ENCODE peak calls at places on chromosomes 12 and 14, in seven cellular contexts. V is hepatocyte, H is DND-41, E is HCT116, I is MM.1S, C is IMR-90, G is H1. M is an unnamed sample. For H3K27me3, the result is how much of the 10 kb centered on the place peaks cover.

GRCh38 chr14:90444077-90444696 is 47.4 kb downstream of the CALM1 start:
- DNase-seq in V (peak), I (no peak), H (no peak), C (no peak), G (no peak), E (no peak), M (no peak)

GRCh38 chr12:57276935-57277563 is 26.1 kb upstream of the STAC3 start:
- DNase-seq in V (peak), E (peak), H (peak), I (peak), G (no peak), C (peak), M (no peak)

GRCh38 chr12:89359615-89360014 is 7.3 kb upstream of the DUSP6 start:
- DNase-seq in V (no peak), I (no peak), E (no peak), C (no peak), H (no peak), G (no peak), M (no peak)

GRCh38 chr12:11078246-11078645 is 13.9 kb downstream of the TAS2R43 start:
- DNase-seq in I (no peak), V (no peak), H (no peak), E (no peak), C (no peak), G (no peak), M (no peak)

GRCh38 chr12:24496755-24497154 is 452.1 kb downstream of the BCAT1 start:
- DNase-seq in E (no peak), V (no peak), I (no peak), H (no peak), C (peak), G (no peak), M (peak)

GRCh38 chr12:169528-170360 is 44.2 kb downstream of the SLC6A12 start:
- DNase-seq in E (no peak), H (no peak), G (no peak), C (no peak), V (no peak), I (no peak), M (no peak)

GRCh38 chr12:49621651-49622500 is 1.5 kb upstream of the PRPF40B start:
- DNase-seq in E (no peak), I (no peak), G (no peak), H (peak), C (no peak), V (no peak), M (no peak)

GRCh38 chr12:21547437-21547836 is 21.3 kb downstream of the SPX start:
- DNase-seq in C (no peak), V (no peak), I (no peak), G (no peak), H (no peak), E (no peak), M (no peak)

GRCh38 chr12:124914392-124915248 is at the start of gene UBC:
- DNase-seq in C (peak), G (no peak), I (peak), V (peak), E (peak), H (peak), M (peak)

GRCh38 chr12:6384499-6385436 is 806 bp downstream of the LTBR start:
- DNase-seq in I (no peak), E (no peak), V (peak), G (no peak), C (no peak), H (no peak), M (no peak)

GRCh38 chr12:89390802-89391673 is 38.7 kb upstream of the DUSP6 start:
- DNase-seq in E (no peak), H (no peak), C (peak), I (no peak), G (no peak), V (peak), M (peak)

GRCh38 chr14:105068818-105069217 is 3.6 kb upstream of the GPR132 start:
- DNase-seq in E (no peak), I (no peak), G (no peak), V (no peak), H (no peak), C (no peak), M (no peak)

GRCh38 chr12:27578689-27579372 is 54.8 kb downstream of the PPFIBP1 start:
- DNase-seq in V (no peak), E (no peak), C (no peak), G (no peak), I (no peak), H (no peak), M (no peak)

GRCh38 chr12:42291680-42292079 is 34.2 kb downstream of the ZCRB1 start:
- DNase-seq in V (no peak), G (no peak), E (no peak), C (no peak), I (no peak), H (no peak), M (no peak)

GRCh38 chr14:104687601-104688504 is 1.6 kb upstream of the INF2 start:
- DNase-seq in E (peak), V (peak), I (no peak), C (no peak), H (no peak), G (no peak), M (peak)

GRCh38 chr14:80974338-80975078 is 19.1 kb downstream of the TSHR start:
- DNase-seq in E (no peak), C (no peak), H (no peak), I (no peak), V (peak), G (no peak), M (peak)

GRCh38 chr12:116236986-116237385 is 40.5 kb downstream of the MED13L start:
- DNase-seq in I (no peak), G (no peak), V (no peak), E (no peak), C (no peak), H (no peak), M (peak)
- H3K4me2 ChIP-seq in I (no peak), G (no peak), V (no peak), E (no peak), C (no peak), H (peak), M (no peak)

DNA sequence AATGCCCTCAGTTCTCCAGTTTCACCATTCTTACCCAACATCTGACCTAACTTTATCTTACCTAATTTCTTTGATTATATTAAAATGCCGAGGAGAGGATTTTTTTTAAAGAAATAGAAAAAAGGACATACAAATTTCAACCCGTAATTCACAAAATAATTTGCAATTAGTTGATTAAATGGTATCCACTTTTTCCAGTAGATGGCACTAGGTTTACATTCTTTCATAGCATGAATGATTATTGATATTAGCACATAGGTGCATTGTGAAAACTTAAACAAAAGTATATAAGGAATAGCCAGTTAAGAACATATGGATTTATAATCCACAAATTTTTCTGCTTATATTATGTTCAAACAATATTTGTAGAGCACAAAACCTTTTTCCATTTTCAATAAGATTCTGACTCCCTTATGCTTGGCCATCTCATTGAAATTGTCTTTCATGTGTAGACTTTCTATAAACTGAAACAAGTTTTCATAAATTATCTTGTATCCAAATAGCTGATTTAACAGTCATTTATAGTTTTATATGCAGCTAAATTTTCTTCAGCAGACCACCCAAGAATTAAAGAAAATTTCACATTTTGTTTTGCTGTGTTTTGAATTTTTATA is 35.3 kb downstream of the MSRB3 start:
- DNase-seq in I (peak), V (no peak), E (peak), G (no peak), H (no peak), C (peak), M (no peak)
- TF ChIP-seq CTCF in I (peak), V (peak), E (peak), G (no peak), H (peak), C (peak), M (peak)

GRCh38 chr12:132161046-132161781 is 17.0 kb downstream of the NOC4L start:
- DNase-seq in V (no peak), G (no peak), E (peak), H (peak), C (peak), I (no peak), M (peak)
- H3K27me3 ChIP-seq in V (under half), G (under half), E (under half), H (under half), C (under half), I (under half), M (under half)

DNA sequence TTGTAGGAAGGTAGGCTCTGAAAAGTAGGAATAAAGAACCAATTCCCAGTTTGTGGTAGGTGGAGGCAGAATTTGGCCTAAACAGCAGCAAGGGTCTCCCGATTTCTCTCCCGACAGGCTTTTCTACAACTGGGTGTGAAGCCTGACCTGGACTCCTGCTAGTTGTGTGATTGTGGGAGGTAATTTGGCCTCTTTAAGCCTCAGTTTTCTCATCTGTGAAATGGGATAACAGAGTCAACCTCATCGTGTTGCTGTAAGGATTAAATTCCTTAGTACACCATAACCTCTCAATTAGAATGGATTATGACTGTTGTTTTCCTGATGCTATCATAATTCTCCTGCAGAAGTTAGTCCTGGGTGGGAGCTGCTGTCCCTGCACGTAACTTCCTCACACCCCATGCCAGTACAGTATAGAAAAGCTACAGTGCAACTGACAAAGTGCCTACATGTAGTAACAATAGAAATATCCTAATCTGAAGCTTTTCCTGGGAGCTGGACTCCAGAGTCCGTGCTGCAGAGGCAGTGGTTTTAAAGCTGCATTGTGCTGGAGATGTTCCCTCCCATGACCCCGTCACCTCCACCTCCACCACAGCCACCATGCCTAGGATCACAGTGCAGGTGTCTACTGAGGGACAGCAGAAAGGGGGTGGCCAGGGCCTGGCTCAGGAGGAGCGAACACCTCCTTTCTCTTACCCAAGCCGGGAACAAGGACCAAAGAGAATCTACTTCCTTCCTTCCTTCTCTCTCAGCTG is 76.5 kb downstream of the FBXL14 start:
- DNase-seq in G (no peak), V (no peak), I (no peak), E (no peak), C (no peak), H (no peak), M (no peak)
- H3K4me2 ChIP-seq in G (no peak), V (no peak), I (no peak), E (peak), C (no peak), H (no peak), M (peak)

DNA sequence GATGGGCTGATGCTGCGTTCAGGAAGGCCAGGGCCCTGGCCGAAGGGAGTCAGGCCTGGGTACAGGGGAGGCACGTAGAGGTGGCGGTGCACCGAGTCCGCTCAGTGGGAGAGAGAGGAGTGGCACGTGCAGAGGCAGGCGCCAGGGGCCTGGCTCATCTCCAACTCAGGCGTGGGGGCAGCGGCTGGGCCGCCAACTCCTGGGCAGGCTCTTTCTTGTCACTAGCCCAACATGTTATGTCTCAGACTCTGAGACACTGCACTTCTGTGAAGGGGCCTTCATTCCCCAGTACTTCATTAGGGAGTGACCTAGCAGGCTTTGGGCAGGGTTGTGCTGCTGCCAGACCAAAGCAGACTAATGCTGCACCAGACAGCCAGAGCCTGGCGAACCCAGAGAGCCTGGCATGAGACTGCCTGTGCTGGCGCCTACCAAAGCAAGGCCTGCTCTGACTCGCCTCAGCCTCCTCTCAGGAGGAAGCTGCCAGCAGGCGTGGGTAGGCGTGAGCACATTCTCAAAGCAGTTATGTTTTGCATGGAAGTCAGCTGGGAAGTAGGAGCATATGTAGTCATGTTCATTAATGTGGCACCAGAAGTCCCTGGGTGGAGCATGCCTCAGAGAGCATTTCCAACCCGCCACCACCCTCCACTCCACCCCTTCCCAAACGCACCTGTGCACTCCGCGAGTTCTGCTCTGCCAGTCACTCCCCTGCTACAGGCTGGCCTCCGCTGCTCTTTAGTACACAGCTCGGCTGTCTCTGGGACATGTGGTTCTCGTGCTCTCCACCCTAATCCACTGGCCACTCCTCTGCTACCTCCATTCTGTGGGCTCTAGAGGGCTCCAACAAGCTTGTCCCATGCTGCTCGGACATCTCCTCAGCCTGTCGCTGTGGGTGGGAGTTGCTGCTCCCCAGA is 9.7 kb downstream of the CKB start:
- DNase-seq in V (peak), C (peak), G (no peak), H (no peak), E (no peak), I (no peak), M (peak)
- TF ChIP-seq CTCF in V (no peak), C (no peak), G (no peak), H (no peak), E (no peak), I (no peak), M (no peak)

DNA sequence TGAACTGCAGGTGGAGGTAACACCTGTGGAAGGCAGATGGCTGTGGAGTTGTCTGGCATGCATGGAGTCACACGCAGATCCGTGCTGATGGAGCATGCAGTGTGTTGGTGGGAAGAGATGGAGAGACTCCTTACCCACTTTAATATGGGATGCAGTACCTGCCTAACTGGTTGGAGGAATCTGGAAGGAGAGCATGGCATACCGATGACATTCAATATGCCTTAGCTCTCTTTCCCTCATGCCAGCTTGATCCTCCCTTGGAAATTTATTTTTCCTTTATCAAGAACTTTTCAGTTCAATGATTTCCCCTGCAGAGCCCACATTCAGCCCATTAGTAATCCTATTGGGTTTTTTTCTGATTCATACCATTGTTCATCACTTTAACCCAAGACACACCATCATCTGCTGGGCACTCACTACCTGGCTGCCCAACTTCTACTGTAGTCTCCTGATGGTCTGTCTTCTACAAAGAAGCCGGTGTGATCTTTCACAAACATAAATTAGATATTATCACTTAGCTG is 25.9 kb upstream of the NR2C1 start:
- DNase-seq in V (no peak), H (no peak), C (no peak), G (no peak), E (no peak), I (no peak), M (no peak)
- H3K27me3 ChIP-seq in V (under half), H (under half), C (under half), G (under half), E (under half), I (under half), M (under half)

GRCh38 chr14:24441485-24441884 is 1.1 kb downstream of the SDR39U1 start:
- DNase-seq in G (no peak), V (no peak), E (no peak), I (no peak), C (no peak), H (no peak), M (no peak)

GRCh38 chr14:24440606-24441399 is 1.8 kb downstream of the SDR39U1 start:
- DNase-seq in I (no peak), E (no peak), G (no peak), C (no peak), H (no peak), V (no peak), M (no peak)

GRCh38 chr14:24442240-24443052 is at the start of gene SDR39U1:
- DNase-seq in C (peak), I (peak), V (peak), H (peak), E (peak), G (peak), M (peak)

GRCh38 chr14:24443053-24443683 is 592 bp upstream of the SDR39U1 start:
- DNase-seq in G (no peak), I (no peak), V (no peak), E (no peak), C (no peak), H (no peak), M (no peak)

DNA sequence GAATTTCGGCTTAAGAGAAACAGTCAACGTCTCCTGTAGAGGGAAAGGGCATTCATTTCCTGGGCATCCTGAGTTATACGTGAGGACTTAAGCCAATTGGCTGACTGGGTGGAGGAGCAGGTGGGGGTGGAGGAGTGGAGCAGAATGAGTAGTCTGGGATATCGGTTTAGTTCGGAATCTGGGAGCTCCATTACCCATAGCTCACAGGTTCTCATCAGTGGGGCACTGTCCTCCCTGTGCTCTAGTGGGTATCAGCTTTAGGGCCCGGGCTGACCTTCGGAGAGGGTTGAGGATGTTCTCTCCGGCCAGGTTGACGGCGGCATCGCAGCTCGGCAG is 704 bp downstream of the SDR39U1 start:
- DNase-seq in E (no peak), V (no peak), I (no peak), G (no peak), C (peak), H (no peak), M (peak)
- H3K4me2 ChIP-seq in E (peak), V (peak), I (peak), G (peak), C (peak), H (peak), M (peak)

M was measured in astrocyte.